ENCODE peak calls at places on chromosomes 7 and 10, in nine cellular contexts. I is nephron progenitor cell, V is psoas muscle, F is prostate gland, M is GM06990, X is GM10248, C is tibial artery, Z is heart left ventricle, H is upper lobe of right lung. Y is an unnamed sample.

GRCh38 chr10:115572740-115573455 is 479.7 kb downstream of the ATRNL1 start:
- DNase-seq in I (peak), V (no peak), F (no peak), M (no peak), X (peak), C (no peak), Z (no peak), H (no peak), Y (no peak)

GRCh38 chr10:76769161-76769560 is 868.4 kb downstream of the KCNMA1 start:
- DNase-seq in I (no peak), V (no peak), F (no peak), M (no peak), X (no peak), C (no peak), Z (no peak), H (no peak), Y (no peak)

GRCh38 chr7:197413-198335 is 5.3 kb downstream of the FAM20C start:
- DNase-seq in I (no peak), V (no peak), F (no peak), M (no peak), X (no peak), C (no peak), Z (no peak), H (no peak), Y (no peak)

GRCh38 chr7:130912910-130913720 is 179.1 kb upstream of the KLF14 start:
- DNase-seq in I (no peak), V (peak), F (no peak), M (peak), X (peak), C (peak), Z (peak), H (peak), Y (peak)

GRCh38 chr10:16816830-16817124 is 447 bp downstream of the RSU1 start:
- DNase-seq in I (no peak), V (no peak), F (no peak), M (no peak), X (no peak), C (no peak), Z (no peak), H (no peak), Y (no peak)

GRCh38 chr7:23956769-23957556 is 246.9 kb downstream of the STK31 start:
- DNase-seq in I (no peak), V (no peak), F (no peak), M (no peak), X (no peak), C (no peak), Z (no peak), H (no peak), Y (no peak)

GRCh38 chr7:86653919-86654659 is 10.4 kb downstream of the GRM3 start:
- DNase-seq in I (no peak), V (no peak), F (no peak), M (no peak), X (no peak), C (no peak), Z (no peak), H (peak), Y (no peak)

GRCh38 chr7:152910545-152911013 is 151.0 kb downstream of the ACTR3B start:
- DNase-seq in I (no peak), V (no peak), F (no peak), M (no peak), X (no peak), C (no peak), Z (no peak), H (no peak), Y (no peak)

GRCh38 chr10:124646483-124647352 is 97.5 kb downstream of the FAM53B start:
- DNase-seq in I (no peak), V (peak), F (no peak), M (no peak), X (no peak), C (peak), Z (peak), H (peak), Y (no peak)

GRCh38 chr7:27164381-27165088 is 802 bp downstream of the HOXA9 start:
- DNase-seq in I (peak), V (peak), F (peak), M (no peak), X (no peak), C (no peak), Z (no peak), H (peak), Y (no peak)

DNA sequence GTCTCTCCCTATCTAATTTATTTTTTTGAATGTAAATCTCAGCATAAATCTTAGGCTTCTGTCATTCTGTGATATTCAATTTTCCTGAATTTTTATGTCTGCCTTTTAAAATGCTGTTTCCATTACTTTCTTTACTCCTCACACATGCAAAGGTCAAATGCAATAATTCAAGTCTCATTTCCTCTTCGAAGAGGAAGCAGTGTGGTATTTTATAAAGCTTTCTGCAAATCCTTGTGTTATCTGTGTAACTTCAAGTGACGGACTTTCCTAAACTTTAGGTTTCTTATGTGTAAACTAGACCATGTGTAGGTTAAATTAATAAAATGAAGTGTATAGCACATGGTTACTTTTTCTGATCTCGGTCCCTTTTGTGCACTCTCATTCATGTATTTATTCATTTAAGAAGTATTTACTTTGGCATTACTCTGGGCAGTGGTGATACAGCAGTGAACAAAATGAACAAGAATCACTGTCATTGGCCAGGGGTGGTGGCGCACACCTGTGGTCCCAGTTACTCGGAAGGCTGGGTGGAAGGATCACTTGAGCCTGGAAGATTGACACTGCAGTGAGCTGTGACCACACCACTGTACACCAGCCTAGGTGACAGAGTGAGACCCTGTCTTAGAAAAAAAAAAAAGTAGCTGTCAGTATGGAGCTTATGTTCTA is 332.3 kb downstream of the EXOC4 start:
- DNase-seq in I (no peak), V (no peak), F (no peak), M (no peak), X (no peak), C (no peak), Z (no peak), H (no peak), Y (no peak)
- TF ChIP-seq CTCF in I (no peak), V (no peak), F (no peak), M (no peak), X (no peak), C (no peak), Z (no peak), H (no peak), Y (no peak)

DNA sequence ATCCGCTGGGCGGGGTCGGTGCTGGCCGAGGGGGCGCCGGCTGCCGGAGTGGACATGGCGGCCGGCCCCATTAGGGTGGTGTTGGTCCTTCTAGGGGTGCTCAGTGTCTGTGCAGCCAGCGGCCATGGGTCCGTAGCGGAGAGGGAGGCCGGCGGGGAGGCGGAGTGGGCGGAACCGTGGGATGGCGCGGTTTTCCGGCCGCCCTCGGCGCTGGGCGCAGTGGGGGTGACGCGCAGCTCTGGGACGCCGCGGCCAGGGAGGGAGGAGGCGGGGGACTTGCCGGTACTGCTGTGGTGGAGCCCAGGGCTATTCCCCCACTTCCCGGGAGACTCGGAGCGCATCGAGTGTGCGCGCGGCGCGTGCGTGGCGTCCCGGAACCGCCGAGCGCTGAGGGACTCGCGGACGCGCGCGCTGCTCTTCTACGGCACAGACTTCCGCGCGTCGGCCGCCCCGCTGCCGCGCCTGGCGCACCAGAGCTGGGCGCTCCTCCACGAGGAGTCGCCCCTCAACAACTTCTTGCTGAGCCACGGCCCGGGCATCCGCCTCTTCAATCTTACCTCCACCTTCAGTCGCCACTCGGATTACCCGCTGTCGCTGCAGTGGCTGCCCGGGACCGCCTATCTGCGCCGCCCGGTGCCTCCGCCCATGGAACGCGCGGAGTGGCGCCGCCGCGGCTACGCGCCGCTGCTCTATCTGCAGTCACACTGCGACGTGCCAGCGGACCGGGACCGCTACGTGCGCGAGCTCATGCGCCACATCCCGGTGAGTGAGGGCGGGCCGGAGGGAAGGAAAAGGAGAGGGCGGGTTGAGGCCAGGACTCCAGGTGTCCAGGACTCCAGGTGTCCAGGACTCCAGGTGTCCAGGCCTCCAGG is 9.3 kb upstream of the CHCHD1 start:
- DNase-seq in I (peak), V (peak), F (peak), M (peak), X (peak), C (peak), Z (peak), H (peak), Y (peak)
- TF ChIP-seq CTCF in I (no peak), V (no peak), F (peak), M (peak), X (no peak), C (peak), Z (peak), H (no peak), Y (no peak)

GRCh38 chr7:140082770-140083169 is 20.0 kb upstream of the PARP12 start:
- DNase-seq in I (no peak), V (no peak), F (no peak), M (no peak), X (no peak), C (no peak), Z (no peak), H (peak), Y (no peak)

GRCh38 chr7:140081774-140082425 is 19.1 kb upstream of the PARP12 start:
- DNase-seq in I (no peak), V (no peak), F (no peak), M (no peak), X (no peak), C (no peak), Z (no peak), H (peak), Y (no peak)

GRCh38 chr7:140080919-140081318 is 18.2 kb upstream of the PARP12 start:
- DNase-seq in I (no peak), V (no peak), F (no peak), M (no peak), X (no peak), C (no peak), Z (no peak), H (no peak), Y (no peak)

GRCh38 chr7:140078392-140078791 is 15.6 kb upstream of the PARP12 start:
- DNase-seq in I (no peak), V (no peak), F (no peak), M (no peak), X (no peak), C (no peak), Z (no peak), H (no peak), Y (no peak)

DNA sequence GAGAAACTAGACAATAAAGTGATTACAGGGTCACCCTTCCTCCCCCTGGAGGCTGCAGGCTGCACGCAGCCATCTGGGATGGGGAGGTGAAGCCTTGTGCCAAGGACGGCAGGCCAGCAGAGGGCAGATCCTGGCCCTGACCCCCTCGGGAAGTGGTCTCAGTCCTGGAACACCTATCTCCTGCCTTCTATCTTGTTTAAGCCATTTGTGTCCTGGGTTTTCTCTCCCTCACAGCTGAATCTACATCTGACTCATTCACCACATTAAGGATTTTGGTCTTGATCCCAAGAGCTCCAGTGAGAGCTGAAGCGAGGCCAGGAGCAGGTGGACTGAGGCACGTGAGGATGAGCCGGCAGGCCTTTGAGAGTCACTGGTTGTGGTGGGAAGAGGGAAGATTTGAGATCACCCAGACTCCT is 16.4 kb upstream of the PARP12 start:
- DNase-seq in I (peak), V (peak), F (no peak), M (no peak), X (no peak), C (no peak), Z (no peak), H (no peak), Y (no peak)
- TF ChIP-seq CTCF in I (peak), V (peak), F (no peak), M (peak), X (no peak), C (no peak), Z (peak), H (peak), Y (no peak)

DNA sequence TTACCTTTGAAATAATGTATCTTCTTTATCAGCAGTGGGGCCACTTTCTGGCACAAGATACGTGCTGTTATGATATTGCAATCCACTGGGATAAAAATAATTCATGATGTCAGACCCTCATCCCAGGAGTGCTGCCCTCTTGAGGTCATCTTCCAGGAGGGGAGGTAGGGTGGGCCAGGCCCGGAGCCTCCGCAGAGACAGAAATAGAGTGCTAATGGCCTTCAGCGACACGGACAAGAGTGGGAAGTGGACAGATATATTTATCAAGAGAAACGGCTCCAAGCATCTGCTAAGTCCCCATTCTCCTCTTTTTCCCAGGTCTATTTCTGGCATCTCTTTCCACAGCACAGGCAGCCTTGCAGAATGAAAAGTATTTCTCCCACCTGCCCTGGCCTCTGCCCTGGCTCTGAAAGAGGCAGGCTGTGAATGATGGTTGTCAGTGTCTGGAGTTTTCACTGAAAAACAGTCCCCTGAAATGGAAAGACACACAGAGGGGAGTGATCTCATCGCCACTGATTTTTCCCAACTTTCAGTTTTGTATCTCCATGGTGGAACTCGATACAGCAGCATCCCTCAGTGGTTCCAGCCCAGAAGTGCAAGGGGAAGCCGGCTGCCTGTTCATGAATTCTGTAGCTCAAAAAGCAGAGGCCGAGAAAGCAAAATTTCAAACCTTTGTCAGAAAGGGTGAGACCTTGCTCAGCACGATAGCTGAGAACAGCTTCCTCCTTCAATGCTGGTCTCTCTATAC is 251.7 kb upstream of the MYO3A start:
- DNase-seq in I (no peak), V (no peak), F (no peak), M (no peak), X (no peak), C (no peak), Z (peak), H (no peak), Y (no peak)
- TF ChIP-seq CTCF in I (peak), V (peak), F (peak), M (no peak), X (no peak), C (no peak), Z (peak), H (no peak), Y (no peak)

GRCh38 chr7:50665403-50666123 is 100.4 kb upstream of the DDC start:
- DNase-seq in I (no peak), V (no peak), F (no peak), M (no peak), X (no peak), C (peak), Z (no peak), H (no peak), Y (no peak)
- TF ChIP-seq CTCF in I (no peak), V (no peak), F (no peak), M (peak), X (no peak), C (no peak), Z (no peak), H (no peak), Y (no peak)